ENCODE peak calls at places on chromosomes 6 and 20, in four cellular contexts. O, K, J and W are unnamed samples.

GRCh38 chr6:72787521-72788031 is 165.7 kb downstream of the KCNQ5 start:
- DNase-seq in K (peak; percentile 78), J (no peak), O (no peak), W (no peak)

GRCh38 chr6:144397141-144397540 is 112.0 kb downstream of the UTRN start:
- DNase-seq in J (no peak), K (no peak), O (no peak), W (no peak)

GRCh38 chr6:1702580-1703051 is 92.9 kb downstream of the FOXC1 start:
- DNase-seq in O (no peak), K (no peak), J (no peak), W (no peak)

GRCh38 chr6:117483645-117484016 is 1.2 kb downstream of the DCBLD1 start:
- DNase-seq in J (peak; percentile 59), K (no peak), O (peak; percentile 49), W (peak; percentile 69)

GRCh38 chr20:46710149-46710913 is 882 bp downstream of the SLC2A10 start:
- DNase-seq in K (no peak), J (no peak), O (no peak), W (no peak)

GRCh38 chr20:49400904-49401303 is 81.6 kb downstream of the KCNB1 start:
- DNase-seq in K (peak; percentile 15), O (no peak), J (no peak), W (no peak)

GRCh38 chr6:125834347-125834746 is 43.6 kb downstream of the NCOA7 start:
- DNase-seq in O (no peak), J (no peak), K (no peak), W (no peak)

GRCh38 chr20:32727663-32728062 is 15.6 kb downstream of the COMMD7 start:
- DNase-seq in J (no peak), K (peak; percentile 90), O (no peak), W (no peak)

GRCh38 chr6:134584809-134585528 is 267.1 kb upstream of the SGK1 start:
- DNase-seq in J (no peak), O (no peak), K (no peak), W (no peak)

GRCh38 chr20:17868146-17868545 is 100.4 kb downstream of the SNX5 start:
- DNase-seq in K (no peak), J (no peak), O (no peak), W (no peak)

GRCh38 chr20:607476-607875 is 2.6 kb downstream of the TCF15 start:
- DNase-seq in J (no peak), K (no peak), O (no peak), W (no peak)

GRCh38 chr6:63543001-63543400 is 29.3 kb upstream of the LOC128125822 start:
- DNase-seq in K (no peak), O (no peak), J (no peak), W (no peak)

GRCh38 chr6:152099816-152100618 is 292.5 kb downstream of the ESR1 start:
- DNase-seq in O (no peak), K (peak; percentile 55), J (no peak), W (no peak)

DNA sequence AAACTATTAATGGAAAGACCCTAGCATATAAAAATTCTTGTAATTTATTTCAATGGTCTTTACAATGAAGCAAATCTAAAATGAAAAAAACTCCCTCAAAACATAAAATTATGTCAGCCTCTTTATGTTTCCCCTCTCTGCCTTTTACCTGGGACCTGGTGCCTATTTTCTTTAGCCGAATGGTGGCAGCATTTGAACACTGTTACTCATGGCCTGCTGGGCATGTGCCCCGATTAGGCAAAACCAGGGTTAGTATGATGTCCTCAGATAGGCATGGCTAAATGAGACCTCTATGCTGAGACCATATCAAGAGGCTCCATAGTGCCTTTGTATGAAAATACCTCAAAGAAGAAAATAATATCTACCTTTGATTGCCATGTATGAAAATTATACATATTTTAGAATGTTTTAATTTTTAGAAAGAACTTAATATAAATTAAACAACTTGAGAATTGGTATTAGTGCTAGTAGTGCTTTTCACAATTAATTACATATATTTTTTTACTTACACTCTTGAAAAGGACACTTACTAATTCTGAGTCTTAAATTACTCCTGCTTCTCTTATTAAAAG is 22.5 kb upstream of the C6orf58 start:
- DNase-seq in J (no peak), O (peak; percentile 44), K (peak; percentile 68), W (no peak)
- TF ChIP-seq CTCF in J (peak; percentile 18), O (peak; percentile 55), K (peak; percentile 60), W (peak; percentile 43)

GRCh38 chr6:57216235-57217101 is 5.6 kb downstream of the RAB23 start:
- DNase-seq in K (peak; percentile 57), J (no peak), O (no peak), W (no peak)
- TF ChIP-seq CTCF in K (no peak), J (no peak), O (peak; percentile 23), W (no peak)

GRCh38 chr20:56504373-56505005 is 20.1 kb upstream of the FAM209A start:
- DNase-seq in J (no peak), O (no peak), K (no peak), W (no peak)
- TF ChIP-seq CTCF in J (peak; percentile 31), O (peak; percentile 36), K (peak; percentile 58), W (peak; percentile 50)

DNA sequence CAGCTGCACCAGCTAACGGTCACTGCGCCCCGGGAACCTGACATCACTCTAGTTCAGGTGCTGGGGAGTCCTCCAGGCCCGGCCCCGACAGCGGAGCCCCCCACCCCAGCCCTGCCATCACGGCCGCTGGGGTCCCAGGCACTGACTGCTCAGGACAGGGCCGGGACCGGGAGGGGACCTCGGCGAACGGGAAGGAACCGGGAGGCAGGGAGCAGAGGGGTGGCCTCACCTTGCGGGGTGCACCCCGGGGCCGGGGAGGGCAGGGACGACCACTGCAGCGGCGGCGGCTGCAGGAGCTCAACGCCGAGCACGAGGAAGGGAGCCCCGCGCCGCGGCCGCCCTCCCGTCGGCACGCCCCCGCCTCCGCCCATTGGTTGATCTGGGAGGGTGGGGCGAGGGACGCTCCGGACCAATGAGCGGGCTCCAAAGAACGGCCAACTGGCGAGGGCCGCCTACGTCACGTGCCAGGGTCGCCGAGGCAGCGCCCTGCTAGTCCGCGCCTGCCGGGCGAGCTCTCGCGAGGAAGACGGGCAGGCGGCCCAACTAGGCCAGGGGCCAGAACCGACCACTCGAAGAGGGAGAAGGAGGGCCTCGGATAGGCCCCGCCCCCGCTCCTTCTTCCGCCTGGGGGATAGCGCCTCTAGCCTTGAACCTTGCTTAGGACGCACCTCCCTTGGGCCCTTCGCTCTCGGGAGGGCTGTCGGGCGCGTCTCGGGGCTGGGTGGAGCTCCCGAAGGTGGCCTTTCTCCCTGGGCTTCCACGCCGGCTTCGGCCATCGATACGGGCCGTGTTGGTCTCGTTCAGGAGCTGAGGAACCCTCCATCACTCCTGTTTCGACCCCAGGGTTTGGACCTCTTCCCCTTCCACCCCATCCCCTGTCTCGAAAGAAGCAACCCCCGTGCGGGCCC is at the start of gene ADISSP:
- DNase-seq in O (peak; percentile 99), K (peak; percentile 98), J (peak; percentile 100), W (peak; percentile 99)
- TF ChIP-seq CTCF in O (no peak), K (no peak), J (no peak), W (peak; percentile 22)

GRCh38 chr20:20465259-20465658 is 97.4 kb downstream of the INSM1 start:
- DNase-seq in K (peak; percentile 25), O (no peak), J (no peak), W (no peak)
- TF ChIP-seq CTCF in K (peak; percentile 52), O (no peak), J (no peak), W (peak; percentile 37)

DNA sequence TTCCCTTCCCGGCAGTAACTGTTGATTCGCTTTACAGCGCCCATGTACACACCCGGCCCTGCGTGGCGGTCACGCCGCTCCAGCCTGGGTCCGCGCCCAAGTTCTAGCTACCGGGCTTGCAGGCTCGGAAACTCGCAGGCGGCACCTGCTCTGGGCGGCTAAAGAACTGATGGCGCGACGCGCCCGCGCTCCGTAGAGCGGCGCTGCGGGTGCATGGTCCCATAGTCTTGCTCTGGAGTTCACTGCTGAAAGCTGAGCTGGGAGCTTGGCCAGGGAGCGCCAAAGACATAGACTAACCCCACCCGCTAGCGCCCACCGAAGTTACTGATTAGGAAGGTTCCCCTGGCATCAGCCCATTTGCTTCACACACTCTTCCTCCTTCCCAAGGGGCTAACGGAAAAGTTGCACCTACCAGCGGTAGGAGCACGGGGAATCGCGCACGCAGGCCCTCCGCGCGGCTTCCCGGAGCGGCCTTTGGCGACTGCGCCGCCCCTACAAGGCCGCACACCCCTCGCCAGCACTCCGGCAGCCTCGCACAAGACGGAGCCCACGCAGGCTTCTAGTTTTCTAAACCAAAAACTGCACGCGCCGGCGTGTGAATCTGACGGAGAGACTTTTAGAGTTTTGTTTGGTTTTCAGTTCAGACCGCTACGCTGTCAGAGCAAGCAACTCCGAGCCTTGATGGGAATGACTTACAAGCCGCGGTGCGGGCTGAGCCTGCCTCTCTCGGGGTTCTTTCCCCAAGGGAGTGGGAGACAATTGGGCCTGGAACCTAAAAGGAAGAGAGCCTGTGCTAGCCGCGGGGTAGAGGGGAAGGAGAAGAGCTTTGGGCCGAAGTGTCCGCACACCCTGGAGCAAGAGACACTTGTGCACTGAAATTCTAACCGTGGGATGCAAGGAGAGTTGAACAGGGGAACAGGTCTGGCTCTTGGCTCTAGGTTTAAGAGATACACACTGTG is 994 bp upstream of the POU3F2 start:
- DNase-seq in J (peak; percentile 53), O (peak; percentile 11), K (peak; percentile 45), W (peak; percentile 62)
- TF ChIP-seq CTCF in J (no peak), O (no peak), K (no peak), W (peak; percentile 15)